ENCODE peak calls at places on chromosomes 5 and 9, in ten cellular contexts. F is activated naive CD4-positive, alpha-beta T cell; I is activated T-helper 9 cell treated with anti-CD3 and anti-CD28 coated beads, Interleukin-2, amount 50 U/mL, for 16 hours; G is fibroblast of gingiva; N is NCI-H1105; M is left cardiac atrium; V is CD4-positive, alpha-beta memory T cell; O is lower lobe of right lung; X is stimulated activated CD8-positive, alpha-beta memory T cell treated with anti-CD3 and anti-CD28 coated beads, Interleukin-15, amount 100 ng/mL, for 24 hours; T is upper lobe of right lung. P is an unnamed sample.

GRCh38 chr9:89089176-89089575 is 89.4 kb downstream of the SHC3 start:
- DNase-seq in F (no peak), I (no peak), G (no peak), N (no peak), M (no peak), V (no peak), O (no peak), X (no peak), T (no peak), P (no peak)

GRCh38 chr5:115267617-115268016 is 4.9 kb upstream of the PGGT1B start:
- DNase-seq in F (no peak), I (no peak), G (no peak), N (no peak), M (no peak), V (no peak), O (no peak), X (no peak), T (no peak), P (no peak)

GRCh38 chr5:33850100-33850594 is 41.6 kb downstream of the ADAMTS12 start:
- DNase-seq in F (no peak), I (no peak), G (peak; percentile 60), N (no peak), M (no peak), V (peak; percentile 71), O (no peak), X (no peak), T (no peak), P (no peak)

GRCh38 chr5:88674262-88675158 is 208.5 kb downstream of the MEF2C start:
- DNase-seq in F (no peak), I (no peak), G (no peak), N (no peak), M (no peak), V (no peak), O (no peak), X (no peak), T (peak; percentile 66), P (no peak)

GRCh38 chr5:1080414-1080813 is 31.4 kb downstream of the SLC12A7 start:
- DNase-seq in F (no peak), I (no peak), G (no peak), N (no peak), M (no peak), V (no peak), O (no peak), X (no peak), T (no peak), P (no peak)

GRCh38 chr9:14031015-14031414 is 282.9 kb downstream of the NFIB start:
- DNase-seq in F (no peak), I (no peak), G (peak; percentile 76), N (no peak), M (peak; percentile 28), V (no peak), O (no peak), X (no peak), T (no peak), P (peak; percentile 56)

GRCh38 chr5:651296-652022 is 39.3 kb downstream of the CEP72 start:
- DNase-seq in F (no peak), I (no peak), G (no peak), N (no peak), M (no peak), V (no peak), O (no peak), X (no peak), T (no peak), P (no peak)

GRCh38 chr5:141771562-141771961 is 89.5 kb upstream of the ARAP3 start:
- DNase-seq in F (no peak), I (no peak), G (no peak), N (no peak), M (no peak), V (no peak), O (no peak), X (no peak), T (no peak), P (no peak)

GRCh38 chr9:133067813-133068212 is 6.0 kb downstream of the CEL start:
- DNase-seq in F (no peak), I (no peak), G (no peak), N (no peak), M (no peak), V (no peak), O (peak; percentile 11), X (no peak), T (no peak), P (no peak)

GRCh38 chr9:2299843-2300205 is 284.7 kb downstream of the SMARCA2 start:
- DNase-seq in F (no peak), I (no peak), G (no peak), N (no peak), M (no peak), V (no peak), O (no peak), X (no peak), T (no peak), P (no peak)

GRCh38 chr5:139473105-139473504 is 2.3 kb downstream of the SMIM33 start:
- DNase-seq in F (no peak), I (no peak), G (no peak), N (no peak), M (no peak), V (no peak), O (no peak), X (no peak), T (no peak), P (no peak)

P was measured in heart left ventricle.